ENCODE peak calls at places on chromosomes 3 and 15, in eight cellular contexts. One of them, this sample, is unnamed.

GRCh38 chr15:40338041-40338657 is 2.6 kb downstream of the CCDC9B start:
- DNase-seq in GM23338: peak; percentile 92
- DNase-seq in PC-3: peak; percentile 73
- DNase-seq in HCT116: peak; percentile 35
- DNase-seq in neural progenitor cell: peak; percentile 88
- DNase-seq in SK-N-SH: peak; percentile 95
- DNase-seq in hepatocyte: peak; percentile 87
- DNase-seq in MM.1S: peak; percentile 58
- DNase-seq in this sample: peak; percentile 81

GRCh38 chr3:61146010-61146569 is 105.2 kb downstream of the FHIT start:
- DNase-seq in GM23338: no peak
- DNase-seq in PC-3: no peak
- DNase-seq in HCT116: no peak
- DNase-seq in neural progenitor cell: no peak
- DNase-seq in SK-N-SH: no peak
- DNase-seq in hepatocyte: no peak
- DNase-seq in MM.1S: peak; percentile 39
- DNase-seq in this sample: no peak

GRCh38 chr3:185687479-185687878 is 101.4 kb downstream of the SENP2 start:
- DNase-seq in GM23338: no peak
- DNase-seq in PC-3: peak; percentile 72
- DNase-seq in HCT116: no peak
- DNase-seq in neural progenitor cell: no peak
- DNase-seq in SK-N-SH: no peak
- DNase-seq in hepatocyte: no peak
- DNase-seq in MM.1S: no peak
- DNase-seq in this sample: no peak

GRCh38 chr3:13052191-13052590 is 21.0 kb downstream of the IQSEC1 start:
- DNase-seq in GM23338: no peak
- DNase-seq in PC-3: no peak
- DNase-seq in HCT116: no peak
- DNase-seq in neural progenitor cell: no peak
- DNase-seq in SK-N-SH: no peak
- DNase-seq in hepatocyte: no peak
- DNase-seq in MM.1S: no peak
- DNase-seq in this sample: no peak

GRCh38 chr15:57153140-57153539 is 223.2 kb upstream of the CGNL1 start:
- DNase-seq in GM23338: no peak
- DNase-seq in PC-3: peak; percentile 56
- DNase-seq in HCT116: no peak
- DNase-seq in neural progenitor cell: no peak
- DNase-seq in SK-N-SH: no peak
- DNase-seq in hepatocyte: peak; percentile 4
- DNase-seq in MM.1S: no peak
- DNase-seq in this sample: no peak

GRCh38 chr3:47612879-47613278 is 34.2 kb upstream of the CSPG5 start:
- DNase-seq in GM23338: no peak
- DNase-seq in PC-3: no peak
- DNase-seq in HCT116: no peak
- DNase-seq in neural progenitor cell: no peak
- DNase-seq in SK-N-SH: no peak
- DNase-seq in hepatocyte: no peak
- DNase-seq in MM.1S: no peak
- DNase-seq in this sample: no peak

GRCh38 chr15:60414016-60414682 is 16.4 kb upstream of the ANXA2 start:
- DNase-seq in GM23338: no peak
- DNase-seq in PC-3: peak; percentile 81
- DNase-seq in HCT116: no peak
- DNase-seq in neural progenitor cell: no peak
- DNase-seq in SK-N-SH: no peak
- DNase-seq in hepatocyte: no peak
- DNase-seq in MM.1S: no peak
- DNase-seq in this sample: no peak

GRCh38 chr3:134527037-134527436 is 41.2 kb downstream of the CEP63 start:
- DNase-seq in GM23338: peak; percentile 73
- DNase-seq in PC-3: no peak
- DNase-seq in HCT116: no peak
- DNase-seq in neural progenitor cell: peak; percentile 39
- DNase-seq in SK-N-SH: peak; percentile 5
- DNase-seq in hepatocyte: no peak
- DNase-seq in MM.1S: no peak
- DNase-seq in this sample: no peak

GRCh38 chr15:75649045-75649761 is 1.5 kb downstream of the SNX33 start:
- DNase-seq in GM23338: no peak
- DNase-seq in PC-3: no peak
- DNase-seq in HCT116: no peak
- DNase-seq in neural progenitor cell: no peak
- DNase-seq in SK-N-SH: no peak
- DNase-seq in hepatocyte: no peak
- DNase-seq in MM.1S: no peak
- DNase-seq in this sample: no peak

GRCh38 chr15:91075761-91076160 is 24.3 kb upstream of the SV2B start:
- DNase-seq in GM23338: no peak
- DNase-seq in PC-3: no peak
- DNase-seq in HCT116: no peak
- DNase-seq in neural progenitor cell: no peak
- DNase-seq in SK-N-SH: peak; percentile 33
- DNase-seq in hepatocyte: no peak
- DNase-seq in MM.1S: no peak
- DNase-seq in this sample: no peak

GRCh38 chr15:100192092-100192695 is 149.6 kb downstream of the ADAMTS17 start:
- DNase-seq in GM23338: no peak
- DNase-seq in PC-3: peak; percentile 10
- DNase-seq in HCT116: no peak
- DNase-seq in neural progenitor cell: no peak
- DNase-seq in SK-N-SH: peak; percentile 32
- DNase-seq in hepatocyte: no peak
- DNase-seq in MM.1S: no peak
- DNase-seq in this sample: no peak

GRCh38 chr3:156171517-156172267 is 51.3 kb downstream of the KCNAB1 start:
- DNase-seq in GM23338: no peak
- DNase-seq in PC-3: no peak
- DNase-seq in HCT116: no peak
- DNase-seq in neural progenitor cell: no peak
- DNase-seq in SK-N-SH: no peak
- DNase-seq in hepatocyte: no peak
- DNase-seq in MM.1S: no peak
- DNase-seq in this sample: no peak

GRCh38 chr3:69292185-69292584 is 93.7 kb downstream of the FRMD4B start:
- DNase-seq in GM23338: peak; percentile 36
- DNase-seq in PC-3: no peak
- DNase-seq in HCT116: no peak
- DNase-seq in neural progenitor cell: peak; percentile 22
- DNase-seq in SK-N-SH: no peak
- DNase-seq in hepatocyte: no peak
- DNase-seq in MM.1S: no peak
- DNase-seq in this sample: no peak

GRCh38 chr3:46110701-46111493 is 83.6 kb upstream of the XCR1 start:
- DNase-seq in GM23338: peak; percentile 19
- DNase-seq in PC-3: peak; percentile 98
- DNase-seq in HCT116: peak; percentile 61
- DNase-seq in neural progenitor cell: no peak
- DNase-seq in SK-N-SH: no peak
- DNase-seq in hepatocyte: peak; percentile 51
- DNase-seq in MM.1S: peak; percentile 54
- DNase-seq in this sample: no peak

GRCh38 chr3:171415070-171415469 is 45.1 kb downstream of the TNIK start:
- DNase-seq in GM23338: peak; percentile 31
- DNase-seq in PC-3: peak; percentile 17
- DNase-seq in HCT116: no peak
- DNase-seq in neural progenitor cell: no peak
- DNase-seq in SK-N-SH: no peak
- DNase-seq in hepatocyte: no peak
- DNase-seq in MM.1S: no peak
- DNase-seq in this sample: no peak

GRCh38 chr15:36545451-36545992 is 33.9 kb upstream of the CDIN1 start:
- DNase-seq in GM23338: peak; percentile 67
- DNase-seq in PC-3: no peak
- DNase-seq in HCT116: no peak
- DNase-seq in neural progenitor cell: peak; percentile 26
- DNase-seq in SK-N-SH: no peak
- DNase-seq in hepatocyte: no peak
- DNase-seq in MM.1S: no peak
- DNase-seq in this sample: no peak
- H3K4me3 ChIP-seq in GM23338: peak overlapping the region; percentile 20
- H3K4me3 ChIP-seq in PC-3: no peak overlapping the region
- H3K4me3 ChIP-seq in HCT116: no peak overlapping the region
- H3K4me3 ChIP-seq in neural progenitor cell: peak overlapping the region; percentile 32
- H3K4me3 ChIP-seq in SK-N-SH: no peak overlapping the region
- H3K4me3 ChIP-seq in hepatocyte: no peak overlapping the region
- H3K4me3 ChIP-seq in MM.1S: no peak overlapping the region
- H3K4me3 ChIP-seq in this sample: no peak overlapping the region

GRCh38 chr3:127050733-127051132 is 67.8 kb downstream of the PLXNA1 start:
- DNase-seq in GM23338: no peak
- DNase-seq in PC-3: no peak
- DNase-seq in HCT116: no peak
- DNase-seq in neural progenitor cell: peak; percentile 33
- DNase-seq in SK-N-SH: no peak
- DNase-seq in hepatocyte: no peak
- DNase-seq in MM.1S: no peak
- DNase-seq in this sample: no peak

GRCh38 chr3:127045435-127046045 is 62.6 kb downstream of the PLXNA1 start:
- DNase-seq in GM23338: no peak
- DNase-seq in PC-3: no peak
- DNase-seq in HCT116: no peak
- DNase-seq in neural progenitor cell: no peak
- DNase-seq in SK-N-SH: no peak
- DNase-seq in hepatocyte: no peak
- DNase-seq in MM.1S: no peak
- DNase-seq in this sample: no peak

GRCh38 chr3:127053026-127053425 is 70.1 kb downstream of the PLXNA1 start:
- DNase-seq in GM23338: no peak
- DNase-seq in PC-3: no peak
- DNase-seq in HCT116: no peak
- DNase-seq in neural progenitor cell: no peak
- DNase-seq in SK-N-SH: no peak
- DNase-seq in hepatocyte: no peak
- DNase-seq in MM.1S: no peak
- DNase-seq in this sample: no peak

GRCh38 chr3:127052121-127052561 is 69.2 kb downstream of the PLXNA1 start:
- DNase-seq in GM23338: no peak
- DNase-seq in PC-3: no peak
- DNase-seq in HCT116: no peak
- DNase-seq in neural progenitor cell: no peak
- DNase-seq in SK-N-SH: no peak
- DNase-seq in hepatocyte: no peak
- DNase-seq in MM.1S: no peak
- DNase-seq in this sample: no peak

DNA sequence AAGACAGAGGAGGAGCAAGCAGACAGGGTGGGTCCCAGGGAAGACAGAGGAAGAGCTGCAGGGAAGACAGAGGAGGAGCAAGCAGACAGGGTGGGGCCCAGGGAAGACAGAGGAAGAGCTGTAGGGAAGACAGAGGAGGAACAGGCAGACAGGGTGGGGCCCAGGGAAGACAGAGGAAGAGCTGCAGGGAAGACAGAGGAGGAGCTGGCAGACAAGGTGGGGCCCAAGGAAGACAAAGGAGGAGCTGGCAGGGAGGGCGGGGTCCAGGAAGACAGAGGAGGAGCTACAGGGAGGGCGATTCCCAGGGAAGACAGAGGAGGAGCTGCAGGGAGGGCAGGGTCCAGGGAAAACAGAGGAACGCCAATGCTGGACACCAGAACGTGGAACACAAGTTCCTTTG is 66.5 kb downstream of the PLXNA1 start:
- DNase-seq in GM23338: peak; percentile 52
- DNase-seq in PC-3: peak; percentile 50
- DNase-seq in HCT116: no peak
- DNase-seq in neural progenitor cell: no peak
- DNase-seq in SK-N-SH: no peak
- DNase-seq in hepatocyte: no peak
- DNase-seq in MM.1S: no peak
- DNase-seq in this sample: no peak
- TF ChIP-seq EZH2phosphoT487 in GM23338: no peak
- TF ChIP-seq EZH2phosphoT487 in PC-3: no peak
- TF ChIP-seq EZH2phosphoT487 in HCT116: no peak
- TF ChIP-seq EZH2phosphoT487 in neural progenitor cell: no peak
- TF ChIP-seq EZH2phosphoT487 in SK-N-SH: no peak
- TF ChIP-seq EZH2phosphoT487 in hepatocyte: no peak
- TF ChIP-seq EZH2phosphoT487 in MM.1S: no peak
- TF ChIP-seq EZH2phosphoT487 in this sample: no peak

DNA sequence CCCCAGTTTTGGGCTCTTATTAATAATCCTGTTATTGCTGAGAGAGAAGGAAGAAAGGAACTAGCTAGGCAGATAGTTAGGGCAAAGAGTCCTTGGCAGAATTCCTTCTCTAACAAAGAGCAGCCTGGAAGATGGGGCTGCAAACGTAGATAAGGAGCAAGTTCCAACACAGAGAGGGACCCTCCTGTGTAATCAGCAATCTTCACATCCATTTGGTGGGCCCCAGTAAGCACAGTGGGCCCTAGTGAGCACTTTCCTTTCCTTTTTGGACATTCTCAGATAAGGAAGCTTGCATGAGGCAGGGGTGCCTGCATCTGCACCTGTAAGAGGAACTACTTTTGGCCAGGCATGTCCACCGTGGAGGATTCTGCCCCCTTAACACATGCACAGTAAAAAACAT is 119.6 kb upstream of the SGO1 start:
- DNase-seq in GM23338: no peak
- DNase-seq in PC-3: no peak
- DNase-seq in HCT116: no peak
- DNase-seq in neural progenitor cell: no peak
- DNase-seq in SK-N-SH: no peak
- DNase-seq in hepatocyte: no peak
- DNase-seq in MM.1S: no peak
- DNase-seq in this sample: no peak
- TF ChIP-seq CTCF in GM23338: no peak
- TF ChIP-seq CTCF in PC-3: no peak
- TF ChIP-seq CTCF in HCT116: no peak
- TF ChIP-seq CTCF in neural progenitor cell: no peak
- TF ChIP-seq CTCF in SK-N-SH: no peak
- TF ChIP-seq CTCF in hepatocyte: no peak
- TF ChIP-seq CTCF in MM.1S: no peak
- TF ChIP-seq CTCF in this sample: no peak

GRCh38 chr15:93072440-93073394 is 16.3 kb downstream of the RGMA start:
- DNase-seq in GM23338: peak; percentile 90
- DNase-seq in PC-3: peak; percentile 75
- DNase-seq in HCT116: peak; percentile 33
- DNase-seq in neural progenitor cell: peak; percentile 96
- DNase-seq in SK-N-SH: peak; percentile 95
- DNase-seq in hepatocyte: peak; percentile 90
- DNase-seq in MM.1S: no peak
- DNase-seq in this sample: no peak

GRCh38 chr15:93073465-93073952 is 15.5 kb downstream of the RGMA start:
- DNase-seq in GM23338: peak; percentile 63
- DNase-seq in PC-3: no peak
- DNase-seq in HCT116: no peak
- DNase-seq in neural progenitor cell: peak; percentile 72
- DNase-seq in SK-N-SH: no peak
- DNase-seq in hepatocyte: no peak
- DNase-seq in MM.1S: no peak
- DNase-seq in this sample: no peak

GRCh38 chr15:93076875-93077274 is 12.1 kb downstream of the RGMA start:
- DNase-seq in GM23338: no peak
- DNase-seq in PC-3: no peak
- DNase-seq in HCT116: no peak
- DNase-seq in neural progenitor cell: no peak
- DNase-seq in SK-N-SH: no peak
- DNase-seq in hepatocyte: no peak
- DNase-seq in MM.1S: no peak
- DNase-seq in this sample: no peak

GRCh38 chr15:93074596-93074995 is 14.4 kb downstream of the RGMA start:
- DNase-seq in GM23338: no peak
- DNase-seq in PC-3: no peak
- DNase-seq in HCT116: no peak
- DNase-seq in neural progenitor cell: no peak
- DNase-seq in SK-N-SH: no peak
- DNase-seq in hepatocyte: no peak
- DNase-seq in MM.1S: no peak
- DNase-seq in this sample: no peak

GRCh38 chr15:93076217-93076616 is 12.8 kb downstream of the RGMA start:
- DNase-seq in GM23338: no peak
- DNase-seq in PC-3: no peak
- DNase-seq in HCT116: no peak
- DNase-seq in neural progenitor cell: no peak
- DNase-seq in SK-N-SH: no peak
- DNase-seq in hepatocyte: no peak
- DNase-seq in MM.1S: no peak
- DNase-seq in this sample: no peak
- H3K4me3 ChIP-seq in GM23338: no peak overlapping the region
- H3K4me3 ChIP-seq in PC-3: no peak overlapping the region
- H3K4me3 ChIP-seq in HCT116: no peak overlapping the region
- H3K4me3 ChIP-seq in neural progenitor cell: no peak overlapping the region
- H3K4me3 ChIP-seq in SK-N-SH: no peak overlapping the region
- H3K4me3 ChIP-seq in hepatocyte: no peak overlapping the region
- H3K4me3 ChIP-seq in MM.1S: no peak overlapping the region
- H3K4me3 ChIP-seq in this sample: no peak overlapping the region

This sample was measured in OCI-LY7.